ENCODE peak calls at places on chromosomes 7 and 10, in seven cellular contexts. Z is A549, X is hepatocyte, M is transverse colon, B is left ventricle myocardium inferior, Q is PC-3, L is tibial nerve. F is an unnamed sample.

GRCh38 chr10:49654036-49654693 is 25.3 kb upstream of the C10orf53 start:
- DNase-seq in X (no peak), B (no peak), Q (no peak), Z (no peak), M (no peak), L (no peak), F (no peak)

GRCh38 chr10:68110027-68110426 is 739 bp downstream of the MYPN start:
- DNase-seq in M (no peak), B (no peak), L (no peak), Z (no peak), Q (no peak), X (no peak), F (no peak)

GRCh38 chr7:107579546-107579880 is 533 bp upstream of the BCAP29 start:
- DNase-seq in Q (no peak), L (no peak), M (no peak), B (no peak), X (no peak), Z (peak; percentile 60), F (no peak)

GRCh38 chr10:100065084-100065660 is 16.5 kb downstream of the CPN1 start:
- DNase-seq in B (no peak), L (no peak), X (no peak), Z (no peak), Q (no peak), M (no peak), F (peak; percentile 28)

GRCh38 chr7:141042222-141043193 is 27.8 kb upstream of the MRPS33 start:
- DNase-seq in Z (peak; percentile 28), M (no peak), Q (peak; percentile 27), X (peak; percentile 25), B (no peak), L (no peak), F (no peak)

GRCh38 chr10:51092402-51092801 is 18.1 kb downstream of the PRKG1 start:
- DNase-seq in Z (no peak), B (peak; percentile 80), M (peak; percentile 63), L (peak; percentile 67), X (peak; percentile 19), Q (peak; percentile 79), F (peak; percentile 75)

GRCh38 chr10:121088524-121088923 is 237.4 kb downstream of the WDR11 start:
- DNase-seq in Z (no peak), Q (peak; percentile 12), X (peak; percentile 67), B (no peak), L (no peak), M (peak; percentile 37), F (no peak)

GRCh38 chr10:51698473-51699063 is 827 bp downstream of the CSTF2T start:
- DNase-seq in Q (no peak), M (no peak), X (no peak), L (no peak), B (no peak), Z (no peak), F (no peak)

GRCh38 chr7:32900415-32900814 is 8.9 kb upstream of the KBTBD2 start:
- DNase-seq in M (no peak), X (no peak), L (no peak), Z (no peak), Q (no peak), B (no peak), F (no peak)

GRCh38 chr10:47137311-47137851 is 162.6 kb upstream of the GDF10 start:
- DNase-seq in M (no peak), X (peak; percentile 24), Z (peak; percentile 24), Q (peak; percentile 62), L (no peak), B (no peak), F (no peak)

DNA sequence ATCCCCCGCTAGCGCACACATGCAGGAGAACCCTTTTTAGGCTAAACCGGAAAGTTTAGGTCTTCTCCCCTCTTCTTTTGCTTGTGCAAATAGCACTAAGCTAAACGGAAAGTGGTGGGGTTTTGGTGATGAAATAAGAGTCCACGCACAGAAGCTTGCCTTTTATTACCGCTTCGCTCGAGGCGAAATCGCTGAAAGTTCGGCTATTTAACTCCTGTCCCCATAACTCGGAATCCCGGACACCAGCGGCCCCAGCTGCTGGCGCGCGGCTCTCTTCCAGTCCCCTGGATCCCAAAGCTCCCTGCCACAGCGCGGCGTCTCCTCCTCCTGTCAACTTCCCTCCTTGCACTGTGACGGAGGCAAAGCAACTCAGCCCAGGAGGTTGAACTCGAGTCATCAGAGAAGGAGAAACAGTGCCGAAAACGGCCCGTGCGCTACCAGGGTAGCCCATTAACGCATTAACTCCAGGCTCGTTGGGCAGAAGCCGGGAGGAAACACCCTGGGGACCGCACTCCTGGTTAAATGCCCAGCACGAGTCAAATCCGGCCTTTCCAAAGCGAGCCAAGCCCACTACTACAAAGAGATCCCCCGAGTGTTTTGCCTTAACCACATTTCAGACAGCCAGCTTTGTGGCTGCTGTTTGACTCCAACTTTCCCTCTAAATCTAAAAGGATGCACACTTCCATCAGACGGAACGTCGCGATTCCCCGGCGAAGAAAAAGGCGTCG is 1.3 kb downstream of the SEMA3D start:
- DNase-seq in L (peak; percentile 49), Z (peak; percentile 9), X (peak; percentile 78), M (peak; percentile 9), Q (peak; percentile 70), B (peak; percentile 43), F (peak; percentile 77)
- H3K4me3 ChIP-seq in L (peak overlapping the region; percentile 69), Z (peak overlapping the region; percentile 52), X (peak overlapping the region; percentile 78), M (peak overlapping the region; percentile 31), Q (peak overlapping the region; percentile 90), B (peak overlapping the region; percentile 68), F (peak overlapping the region; percentile 75)

GRCh38 chr7:73683056-73683915 is at the start of the genes BUD23 and DNAJC30:
- DNase-seq in L (peak; percentile 99), Q (peak; percentile 86), B (peak; percentile 99), M (peak; percentile 98), Z (peak; percentile 93), X (peak; percentile 97), F (peak; percentile 98)

GRCh38 chr7:73682745-73683055 is 553 bp downstream of the DNAJC30 start:
- DNase-seq in Q (no peak), X (no peak), M (no peak), L (no peak), Z (no peak), B (no peak), F (no peak)

GRCh38 chr7:73685311-73685710 is 1.9 kb downstream of the BUD23 start:
- DNase-seq in M (no peak), Q (no peak), B (no peak), Z (no peak), X (no peak), L (no peak), F (no peak)

GRCh38 chr7:73681031-73681430 is 2.2 kb downstream of the DNAJC30 start:
- DNase-seq in X (no peak), Q (peak; percentile 65), Z (no peak), B (no peak), M (no peak), L (no peak), F (no peak)

GRCh38 chr7:73683916-73684693 is 708 bp downstream of the BUD23 start:
- DNase-seq in L (no peak), X (peak; percentile 16), Z (no peak), Q (no peak), M (no peak), B (no peak), F (peak; percentile 44)
- H3K27ac ChIP-seq in L (peak overlapping the region; percentile 46), X (peak overlapping the region; percentile 80), Z (peak overlapping the region; percentile 93), Q (peak overlapping the region; percentile 38), M (peak overlapping the region; percentile 94), B (peak overlapping the region; percentile 93), F (peak overlapping the region; percentile 77)

GRCh38 chr7:80918406-80918805 is 445 bp downstream of the SEMA3C start:
- DNase-seq in M (no peak), L (no peak), X (peak; percentile 33), Q (peak; percentile 32), B (no peak), Z (no peak), F (peak; percentile 22)

GRCh38 chr7:80922254-80923049 is 3.6 kb upstream of the SEMA3C start:
- DNase-seq in M (peak; percentile 30), L (no peak), Z (no peak), B (no peak), X (peak; percentile 29), Q (peak; percentile 86), F (no peak)

GRCh38 chr7:80921130-80921529 is 2.3 kb upstream of the SEMA3C start:
- DNase-seq in M (no peak), L (no peak), Q (peak; percentile 93), Z (no peak), B (no peak), X (no peak), F (no peak)

GRCh38 chr7:80916770-80917681 is 1.8 kb downstream of the SEMA3C start:
- DNase-seq in B (no peak), X (peak; percentile 28), Z (peak; percentile 67), M (no peak), L (no peak), Q (peak; percentile 94), F (no peak)

GRCh38 chr7:80918909-80919721 is at the start of gene SEMA3C:
- DNase-seq in L (peak; percentile 78), B (peak; percentile 90), Q (peak; percentile 95), Z (peak; percentile 70), X (peak; percentile 96), M (peak; percentile 90), F (peak; percentile 93)
- TF ChIP-seq CTCF in L (peak; percentile 14), B (no peak), Q (no peak), Z (no peak), X (peak; percentile 8), M (peak; percentile 13), F (no peak)

GRCh38 chr10:19788075-19788686 is 28.1 kb upstream of the PLXDC2 start:
- DNase-seq in M (peak; percentile 23), X (peak; percentile 70), Z (no peak), Q (peak; percentile 55), B (no peak), L (peak; percentile 74), F (peak; percentile 76)

GRCh38 chr10:19788902-19789301 is 27.3 kb upstream of the PLXDC2 start:
- DNase-seq in L (no peak), X (no peak), M (no peak), B (no peak), Z (no peak), Q (no peak), F (no peak)

GRCh38 chr10:19783721-19784120 is 32.5 kb upstream of the PLXDC2 start:
- DNase-seq in L (no peak), Z (no peak), X (no peak), M (no peak), Q (no peak), B (no peak), F (no peak)

GRCh38 chr10:19782430-19783089 is 33.7 kb upstream of the PLXDC2 start:
- DNase-seq in X (no peak), Q (no peak), B (no peak), M (no peak), Z (no peak), L (no peak), F (no peak)

GRCh38 chr10:19785366-19785765 is 30.9 kb upstream of the PLXDC2 start:
- DNase-seq in B (no peak), M (no peak), L (no peak), X (no peak), Q (no peak), Z (no peak), F (no peak)
- H3K4me3 ChIP-seq in B (no peak overlapping the region), M (no peak overlapping the region), L (no peak overlapping the region), X (no peak overlapping the region), Q (no peak overlapping the region), Z (no peak overlapping the region), F (no peak overlapping the region)

F was measured in testis.